ENCODE peak calls at places on chromosome 10, in six cellular contexts. One of them, this sample, is unnamed.

GRCh38 chr10:100738055-100738827 is 7.1 kb upstream of the PAX2 start:
- DNase-seq in IMR-90: no peak
- DNase-seq in mesenchymal stem cell: no peak
- DNase-seq in H1: peak; percentile 64
- DNase-seq in H9: no peak
- DNase-seq in neuronal stem cell: no peak
- DNase-seq in this sample: peak; percentile 18

GRCh38 chr10:80260295-80261243 is 28.9 kb downstream of the MAT1A start:
- DNase-seq in mesenchymal stem cell: peak; percentile 30
- DNase-seq in IMR-90: no peak
- DNase-seq in H1: peak; percentile 86
- DNase-seq in H9: peak; percentile 64
- DNase-seq in neuronal stem cell: peak; percentile 50
- DNase-seq in this sample: peak; percentile 47

GRCh38 chr10:69991151-69991550 is 61.5 kb upstream of the MACROH2A2 start:
- DNase-seq in IMR-90: no peak
- DNase-seq in neuronal stem cell: no peak
- DNase-seq in H1: no peak
- DNase-seq in mesenchymal stem cell: no peak
- DNase-seq in H9: no peak
- DNase-seq in this sample: no peak

GRCh38 chr10:34504534-34504933 is 310.6 kb downstream of the PARD3 start:
- DNase-seq in IMR-90: peak; percentile 71
- DNase-seq in neuronal stem cell: no peak
- DNase-seq in H1: no peak
- DNase-seq in H9: no peak
- DNase-seq in mesenchymal stem cell: peak; percentile 57
- DNase-seq in this sample: peak; percentile 95

GRCh38 chr10:99312501-99312900 is 16.7 kb upstream of the CNNM1 start:
- DNase-seq in mesenchymal stem cell: no peak
- DNase-seq in H9: no peak
- DNase-seq in IMR-90: no peak
- DNase-seq in H1: no peak
- DNase-seq in neuronal stem cell: no peak
- DNase-seq in this sample: no peak

GRCh38 chr10:100882251-100882643 is 30.5 kb upstream of the SLF2 start:
- DNase-seq in neuronal stem cell: no peak
- DNase-seq in IMR-90: no peak
- DNase-seq in H1: no peak
- DNase-seq in H9: no peak
- DNase-seq in mesenchymal stem cell: no peak
- DNase-seq in this sample: no peak

GRCh38 chr10:102501201-102502028 is 1.1 kb downstream of the ACTR1A start:
- DNase-seq in H9: no peak
- DNase-seq in H1: no peak
- DNase-seq in IMR-90: peak; percentile 25
- DNase-seq in mesenchymal stem cell: no peak
- DNase-seq in neuronal stem cell: no peak
- DNase-seq in this sample: peak; percentile 22

GRCh38 chr10:84063440-84063839 is 75.9 kb upstream of the GHITM start:
- DNase-seq in neuronal stem cell: no peak
- DNase-seq in H9: no peak
- DNase-seq in mesenchymal stem cell: no peak
- DNase-seq in IMR-90: no peak
- DNase-seq in H1: no peak
- DNase-seq in this sample: peak; percentile 11

GRCh38 chr10:31808258-31809218 is 120.1 kb downstream of the ARHGAP12 start:
- DNase-seq in H1: no peak
- DNase-seq in mesenchymal stem cell: peak; percentile 80
- DNase-seq in neuronal stem cell: peak; percentile 47
- DNase-seq in IMR-90: peak; percentile 80
- DNase-seq in H9: no peak
- DNase-seq in this sample: peak; percentile 46

GRCh38 chr10:4693967-4694366 is 132.0 kb upstream of the AKR1E2 start:
- DNase-seq in H1: no peak
- DNase-seq in mesenchymal stem cell: peak; percentile 80
- DNase-seq in IMR-90: no peak
- DNase-seq in H9: no peak
- DNase-seq in neuronal stem cell: no peak
- DNase-seq in this sample: no peak

GRCh38 chr10:11828682-11829284 is 5.6 kb downstream of the PROSER2 start:
- DNase-seq in H9: no peak
- DNase-seq in H1: no peak
- DNase-seq in IMR-90: no peak
- DNase-seq in neuronal stem cell: no peak
- DNase-seq in mesenchymal stem cell: no peak
- DNase-seq in this sample: peak; percentile 46

GRCh38 chr10:83961620-83962019 is 177.7 kb upstream of the GHITM start:
- DNase-seq in neuronal stem cell: no peak
- DNase-seq in H1: no peak
- DNase-seq in mesenchymal stem cell: no peak
- DNase-seq in IMR-90: no peak
- DNase-seq in H9: no peak
- DNase-seq in this sample: peak; percentile 66

GRCh38 chr10:10293431-10293830 is 724.2 kb upstream of the CELF2 start:
- DNase-seq in IMR-90: no peak
- DNase-seq in H9: peak; percentile 62
- DNase-seq in neuronal stem cell: peak; percentile 20
- DNase-seq in H1: no peak
- DNase-seq in mesenchymal stem cell: no peak
- DNase-seq in this sample: peak; percentile 58

GRCh38 chr10:129690248-129691070 is 223.4 kb downstream of the MGMT start:
- DNase-seq in IMR-90: no peak
- DNase-seq in H9: no peak
- DNase-seq in mesenchymal stem cell: no peak
- DNase-seq in neuronal stem cell: no peak
- DNase-seq in H1: no peak
- DNase-seq in this sample: no peak

GRCh38 chr10:129089341-129089740 is 377.7 kb upstream of the MGMT start:
- DNase-seq in H9: no peak
- DNase-seq in IMR-90: no peak
- DNase-seq in mesenchymal stem cell: no peak
- DNase-seq in H1: peak; percentile 24
- DNase-seq in neuronal stem cell: no peak
- DNase-seq in this sample: no peak

GRCh38 chr10:78196964-78197363 is 163.3 kb downstream of the RPS24 start:
- DNase-seq in H1: no peak
- DNase-seq in H9: no peak
- DNase-seq in IMR-90: peak; percentile 96
- DNase-seq in neuronal stem cell: no peak
- DNase-seq in mesenchymal stem cell: peak; percentile 87
- DNase-seq in this sample: no peak

GRCh38 chr10:133458021-133458709 is 4.4 kb downstream of the SCART1 start:
- DNase-seq in neuronal stem cell: no peak
- DNase-seq in H9: no peak
- DNase-seq in H1: no peak
- DNase-seq in IMR-90: no peak
- DNase-seq in mesenchymal stem cell: no peak
- DNase-seq in this sample: no peak

GRCh38 chr10:65950075-65950474 is 975.8 kb upstream of the LRRTM3 start:
- DNase-seq in H9: no peak
- DNase-seq in neuronal stem cell: no peak
- DNase-seq in H1: no peak
- DNase-seq in mesenchymal stem cell: peak; percentile 3
- DNase-seq in IMR-90: no peak
- DNase-seq in this sample: no peak

GRCh38 chr10:13206546-13207443 is 27.4 kb downstream of the UCMA start:
- DNase-seq in IMR-90: peak; percentile 61
- DNase-seq in H9: no peak
- DNase-seq in H1: no peak
- DNase-seq in mesenchymal stem cell: peak; percentile 48
- DNase-seq in neuronal stem cell: no peak
- DNase-seq in this sample: peak; percentile 36

GRCh38 chr10:12656518-12657142 is 307.3 kb downstream of the CAMK1D start:
- DNase-seq in H9: no peak
- DNase-seq in neuronal stem cell: peak; percentile 14
- DNase-seq in IMR-90: peak; percentile 75
- DNase-seq in mesenchymal stem cell: peak; percentile 66
- DNase-seq in H1: no peak
- DNase-seq in this sample: peak; percentile 71

DNA sequence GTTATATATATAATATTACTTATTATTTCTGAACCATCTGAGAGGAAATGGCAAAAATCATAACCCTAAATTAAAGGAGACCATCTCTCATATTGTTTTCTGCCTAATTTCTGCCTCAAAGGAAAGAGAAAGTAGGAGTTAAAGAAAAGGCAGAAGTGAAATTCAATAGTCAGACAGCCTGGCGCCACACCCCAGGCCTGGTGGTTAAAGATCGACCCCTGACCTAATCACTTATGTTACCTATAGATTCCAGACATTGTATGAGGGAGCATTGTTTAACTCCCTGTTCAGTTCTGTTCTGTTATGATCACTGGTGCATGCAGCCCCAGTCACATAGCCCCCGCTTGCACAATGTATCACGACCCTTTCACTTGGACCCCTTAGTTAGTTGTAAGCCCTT is 24.9 kb upstream of the CHST3 start:
- DNase-seq in H9: no peak
- DNase-seq in H1: no peak
- DNase-seq in neuronal stem cell: no peak
- DNase-seq in mesenchymal stem cell: no peak
- DNase-seq in IMR-90: no peak
- DNase-seq in this sample: no peak
- H2BK120ac ChIP-seq in H9: no peak overlapping the region
- H2BK120ac ChIP-seq in H1: no peak overlapping the region
- H2BK120ac ChIP-seq in neuronal stem cell: no peak overlapping the region
- H2BK120ac ChIP-seq in mesenchymal stem cell: no peak overlapping the region
- H2BK120ac ChIP-seq in IMR-90: no peak overlapping the region
- H2BK120ac ChIP-seq in this sample: no peak overlapping the region

GRCh38 chr10:60029441-60029840 is 123.1 kb upstream of the CCDC6 start:
- DNase-seq in IMR-90: no peak
- DNase-seq in H1: no peak
- DNase-seq in mesenchymal stem cell: no peak
- DNase-seq in H9: no peak
- DNase-seq in neuronal stem cell: no peak
- DNase-seq in this sample: no peak
- H2BK15ac ChIP-seq in IMR-90: no peak overlapping the region
- H2BK15ac ChIP-seq in H1: no peak overlapping the region
- H2BK15ac ChIP-seq in mesenchymal stem cell: no peak overlapping the region
- H2BK15ac ChIP-seq in H9: no peak overlapping the region
- H2BK15ac ChIP-seq in neuronal stem cell: no peak overlapping the region
- H2BK15ac ChIP-seq in this sample: no peak overlapping the region

GRCh38 chr10:88196298-88196697 is 332.9 kb downstream of the PTEN start:
- DNase-seq in neuronal stem cell: no peak
- DNase-seq in mesenchymal stem cell: no peak
- DNase-seq in H1: no peak
- DNase-seq in IMR-90: no peak
- DNase-seq in H9: no peak
- DNase-seq in this sample: no peak
- H2BK120ac ChIP-seq in neuronal stem cell: no peak overlapping the region
- H2BK120ac ChIP-seq in mesenchymal stem cell: no peak overlapping the region
- H2BK120ac ChIP-seq in H1: no peak overlapping the region
- H2BK120ac ChIP-seq in IMR-90: no peak overlapping the region
- H2BK120ac ChIP-seq in H9: no peak overlapping the region
- H2BK120ac ChIP-seq in this sample: no peak overlapping the region

GRCh38 chr10:1579671-1580070 is 157.7 kb downstream of the ADARB2 start:
- DNase-seq in IMR-90: no peak
- DNase-seq in neuronal stem cell: no peak
- DNase-seq in mesenchymal stem cell: no peak
- DNase-seq in H9: no peak
- DNase-seq in H1: no peak
- DNase-seq in this sample: no peak
- H2BK15ac ChIP-seq in IMR-90: no peak overlapping the region
- H2BK15ac ChIP-seq in neuronal stem cell: no peak overlapping the region
- H2BK15ac ChIP-seq in mesenchymal stem cell: no peak overlapping the region
- H2BK15ac ChIP-seq in H9: no peak overlapping the region
- H2BK15ac ChIP-seq in H1: no peak overlapping the region
- H2BK15ac ChIP-seq in this sample: no peak overlapping the region

GRCh38 chr10:29714096-29714874 is 79.5 kb upstream of the SVIL start:
- DNase-seq in H9: no peak
- DNase-seq in mesenchymal stem cell: peak; percentile 93
- DNase-seq in neuronal stem cell: no peak
- DNase-seq in IMR-90: peak; percentile 93
- DNase-seq in H1: no peak
- DNase-seq in this sample: no peak
- H2BK120ac ChIP-seq in H9: no peak overlapping the region
- H2BK120ac ChIP-seq in mesenchymal stem cell: no peak overlapping the region
- H2BK120ac ChIP-seq in neuronal stem cell: no peak overlapping the region
- H2BK120ac ChIP-seq in IMR-90: peak overlapping the region; percentile 12
- H2BK120ac ChIP-seq in H1: no peak overlapping the region
- H2BK120ac ChIP-seq in this sample: no peak overlapping the region

DNA sequence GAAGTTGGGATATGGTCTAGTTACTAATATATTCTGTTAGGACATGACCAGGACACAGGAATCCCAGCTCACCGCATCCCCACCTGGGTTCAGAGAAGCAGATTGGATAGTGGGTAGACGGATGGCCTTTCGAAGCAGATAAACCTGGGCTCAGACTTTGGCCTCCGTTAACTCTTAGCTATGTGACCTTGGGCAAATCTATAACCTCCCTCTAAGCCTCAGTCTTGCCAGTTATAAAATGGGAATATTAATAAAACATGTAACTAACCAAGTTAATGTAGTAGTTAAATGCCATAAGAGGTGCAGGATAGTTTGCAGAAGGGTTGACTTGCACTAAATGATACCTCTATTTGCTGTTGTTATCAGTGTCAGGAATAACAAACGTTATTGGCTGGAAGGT is 127.6 kb upstream of the JCAD start:
- DNase-seq in mesenchymal stem cell: no peak
- DNase-seq in H1: no peak
- DNase-seq in IMR-90: no peak
- DNase-seq in neuronal stem cell: no peak
- DNase-seq in H9: no peak
- DNase-seq in this sample: no peak
- H2BK15ac ChIP-seq in mesenchymal stem cell: no peak overlapping the region
- H2BK15ac ChIP-seq in H1: no peak overlapping the region
- H2BK15ac ChIP-seq in IMR-90: peak overlapping the region; percentile 65
- H2BK15ac ChIP-seq in neuronal stem cell: no peak overlapping the region
- H2BK15ac ChIP-seq in H9: no peak overlapping the region
- H2BK15ac ChIP-seq in this sample: no peak overlapping the region

GRCh38 chr10:87094373-87095240 is at the start of the genes GLUD1 and SHLD2:
- DNase-seq in H1: peak; percentile 89
- DNase-seq in IMR-90: peak; percentile 84
- DNase-seq in H9: peak; percentile 94
- DNase-seq in neuronal stem cell: peak; percentile 88
- DNase-seq in mesenchymal stem cell: peak; percentile 92
- DNase-seq in this sample: peak; percentile 98
- H2BK120ac ChIP-seq in H1: peak within 1 kb of the TSS; percentile 93
- H2BK120ac ChIP-seq in IMR-90: peak within 1 kb of the TSS; percentile 80
- H2BK120ac ChIP-seq in H9: no peak within 1 kb of the TSS
- H2BK120ac ChIP-seq in neuronal stem cell: peak within 1 kb of the TSS; percentile 94
- H2BK120ac ChIP-seq in mesenchymal stem cell: peak within 1 kb of the TSS; percentile 98
- H2BK120ac ChIP-seq in this sample: no peak within 1 kb of the TSS

GRCh38 chr10:124298891-124299290 is 119.8 kb downstream of the OAT start:
- DNase-seq in mesenchymal stem cell: no peak
- DNase-seq in H9: no peak
- DNase-seq in IMR-90: no peak
- DNase-seq in neuronal stem cell: no peak
- DNase-seq in H1: no peak
- DNase-seq in this sample: no peak
- H2BK15ac ChIP-seq in mesenchymal stem cell: peak overlapping the region; percentile 9
- H2BK15ac ChIP-seq in H9: no peak overlapping the region
- H2BK15ac ChIP-seq in IMR-90: no peak overlapping the region
- H2BK15ac ChIP-seq in neuronal stem cell: no peak overlapping the region
- H2BK15ac ChIP-seq in H1: no peak overlapping the region
- H2BK15ac ChIP-seq in this sample: no peak overlapping the region